ENCODE peak calls at places on chromosomes 4 and X, in ten cellular contexts. Q is cardiac muscle cell, M is transverse colon, A is tibial artery, K is breast epithelium, U is HFF-Myc, X is suprapubic skin, N is fibroblast of mammary gland, L is psoas muscle, O is esophagus muscularis mucosa. R is an unnamed sample.

GRCh38 chr4:173371292-173372192 is 788 bp downstream of the SAP30 start:
- DNase-seq in Q (peak; percentile 73), M (peak; percentile 75), A (peak; percentile 90), K (peak; percentile 60), U (no peak), X (peak; percentile 84), N (peak; percentile 72), L (peak; percentile 71), O (no peak), R (peak; percentile 73)

GRCh38 chrX:47941423-47941822 is 62.4 kb downstream of the ZNF182 start:
- DNase-seq in Q (no peak), M (no peak), A (no peak), K (no peak), U (no peak), X (no peak), N (no peak), L (no peak), O (no peak), R (no peak)

GRCh38 chrX:22069586-22069985 is 37.5 kb downstream of the PHEX start:
- DNase-seq in Q (no peak), M (no peak), A (no peak), K (no peak), U (no peak), X (no peak), N (no peak), L (no peak), O (no peak), R (no peak)

GRCh38 chr4:24229976-24230375 is 340.1 kb upstream of the PPARGC1A start:
- DNase-seq in Q (no peak), M (no peak), A (no peak), K (no peak), U (no peak), X (no peak), N (peak; percentile 89), L (no peak), O (no peak), R (no peak)

GRCh38 chr4:15956179-15956850 is 6.7 kb downstream of the FGFBP2 start:
- DNase-seq in Q (peak; percentile 80), M (peak; percentile 92), A (peak; percentile 84), K (peak; percentile 71), U (peak; percentile 39), X (peak; percentile 90), N (peak; percentile 70), L (peak; percentile 72), O (no peak), R (peak; percentile 54)

GRCh38 chr4:86448891-86449290 is 89.0 kb upstream of the MAPK10 start:
- DNase-seq in Q (no peak), M (no peak), A (no peak), K (no peak), U (no peak), X (no peak), N (no peak), L (no peak), O (no peak), R (no peak)

GRCh38 chr4:168840988-168841681 is 168.9 kb downstream of the CBR4 start:
- DNase-seq in Q (peak; percentile 22), M (no peak), A (no peak), K (no peak), U (no peak), X (no peak), N (no peak), L (no peak), O (no peak), R (no peak)

GRCh38 chr4:141763373-141763772 is 127.0 kb downstream of the IL15 start:
- DNase-seq in Q (no peak), M (no peak), A (no peak), K (no peak), U (no peak), X (no peak), N (no peak), L (no peak), O (no peak), R (no peak)

DNA sequence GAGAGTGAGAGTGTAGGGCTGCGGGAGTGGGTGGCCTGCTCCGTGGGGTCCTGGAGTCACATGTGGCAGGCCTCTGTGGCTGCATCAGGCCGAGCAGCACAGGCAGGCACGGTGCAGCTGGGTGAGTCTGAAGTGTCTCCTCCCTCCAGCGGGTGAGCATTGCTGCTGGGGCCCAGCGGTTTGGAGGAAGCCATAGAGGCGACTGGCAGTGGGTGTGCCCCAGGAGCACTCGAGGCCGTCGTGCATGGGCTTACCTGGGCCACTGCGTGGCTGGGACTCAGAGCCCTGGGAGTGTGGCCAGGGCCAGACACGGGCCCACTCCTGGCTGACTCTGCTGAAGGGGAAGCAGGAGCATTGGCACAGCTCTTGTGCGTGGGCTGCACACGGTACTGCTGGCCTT is 10.6 kb downstream of the ZNF185 start:
- DNase-seq in Q (no peak), M (no peak), A (no peak), K (no peak), U (no peak), X (no peak), N (no peak), L (no peak), O (no peak), R (no peak)
- H3K4me3 ChIP-seq in Q (no peak overlapping the region), M (no peak overlapping the region), A (no peak overlapping the region), K (no peak overlapping the region), U (no peak overlapping the region), X (no peak overlapping the region), N (no peak overlapping the region), L (no peak overlapping the region), O (no peak overlapping the region), R (no peak overlapping the region)

DNA sequence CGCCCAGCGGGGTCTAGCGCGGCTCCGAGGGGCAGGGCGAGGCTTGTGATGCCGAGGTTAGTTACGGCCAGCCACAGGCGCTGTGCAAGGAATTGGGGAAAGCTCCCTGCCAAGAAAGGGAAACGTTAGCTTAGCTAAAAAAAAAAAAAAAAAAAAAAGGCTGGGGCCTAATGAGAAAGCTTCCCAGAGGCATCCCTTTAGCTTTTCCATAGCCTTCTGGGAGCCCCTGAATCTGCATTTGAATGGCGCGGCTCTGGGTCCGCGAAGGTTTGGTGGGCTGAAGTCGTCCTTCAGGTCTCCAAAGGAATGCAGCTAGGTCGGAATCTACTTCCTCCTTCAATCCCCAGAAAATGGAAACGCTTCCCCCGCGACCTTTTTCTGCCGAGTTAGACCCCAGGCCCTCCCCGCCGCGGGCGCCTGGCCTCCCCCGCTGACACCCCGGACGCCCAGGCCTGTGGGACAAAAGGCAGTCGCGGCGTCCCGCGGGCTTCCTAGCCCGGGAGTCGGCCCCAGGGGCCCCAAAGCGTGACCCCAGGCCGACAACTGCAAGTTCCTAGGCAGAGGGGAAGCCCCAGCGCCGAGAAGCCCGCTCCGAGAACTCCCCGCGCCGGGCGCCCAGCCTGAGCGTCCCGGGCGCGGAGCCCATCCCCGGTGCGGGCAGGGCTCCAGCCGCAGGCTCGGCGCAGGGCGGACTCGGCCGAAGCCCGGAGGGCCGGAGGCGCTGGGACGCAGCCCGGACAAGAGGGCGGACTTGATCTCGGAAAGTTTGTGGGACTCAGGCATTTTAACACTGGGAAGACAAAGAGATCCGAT is 598 bp upstream of the FAT1 start:
- DNase-seq in Q (peak; percentile 72), M (peak; percentile 58), A (peak; percentile 83), K (no peak), U (no peak), X (no peak), N (peak; percentile 46), L (peak; percentile 40), O (peak; percentile 92), R (no peak)
- H3K4me3 ChIP-seq in Q (peak overlapping the region; percentile 75), M (peak overlapping the region; percentile 96), A (peak overlapping the region; percentile 91), K (peak overlapping the region; percentile 87), U (peak overlapping the region; percentile 98), X (peak overlapping the region; percentile 95), N (peak overlapping the region; percentile 90), L (peak overlapping the region; percentile 77), O (peak overlapping the region; percentile 85), R (peak overlapping the region; percentile 79)

GRCh38 chrX:31298881-31299280 is 227.0 kb upstream of the FTHL17 start:
- DNase-seq in Q (no peak), M (no peak), A (no peak), K (no peak), U (no peak), X (no peak), N (no peak), L (no peak), O (no peak), R (no peak)

GRCh38 chrX:31287861-31288260 is 216.0 kb upstream of the FTHL17 start:
- DNase-seq in Q (no peak), M (no peak), A (no peak), K (no peak), U (no peak), X (no peak), N (peak; percentile 36), L (no peak), O (no peak), R (no peak)

GRCh38 chrX:31294475-31294874 is 222.6 kb upstream of the FTHL17 start:
- DNase-seq in Q (no peak), M (no peak), A (no peak), K (no peak), U (no peak), X (no peak), N (no peak), L (no peak), O (no peak), R (no peak)

GRCh38 chrX:31297881-31298280 is 226.0 kb upstream of the FTHL17 start:
- DNase-seq in Q (no peak), M (no peak), A (no peak), K (no peak), U (no peak), X (no peak), N (no peak), L (no peak), O (no peak), R (no peak)

DNA sequence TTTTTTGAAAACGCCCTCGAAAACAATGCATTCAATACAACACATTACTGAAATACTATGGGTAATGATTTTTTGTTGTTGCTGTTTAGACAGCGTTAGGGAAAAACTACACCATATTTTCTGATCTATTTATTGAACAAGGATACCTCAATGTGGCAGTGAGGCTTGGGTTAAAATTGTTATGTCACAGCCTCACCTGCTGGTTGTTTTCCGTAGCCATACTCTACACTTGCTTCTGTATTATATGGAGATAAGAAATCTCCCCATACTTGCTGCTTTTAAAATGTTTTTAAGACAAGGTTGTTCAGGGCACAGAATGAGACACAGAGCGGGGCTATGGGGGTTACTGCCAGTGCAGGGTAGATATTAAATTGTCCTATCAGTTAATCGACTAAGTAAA is 221.6 kb upstream of the FTHL17 start:
- DNase-seq in Q (no peak), M (no peak), A (no peak), K (no peak), U (no peak), X (no peak), N (no peak), L (no peak), O (no peak), R (no peak)
- H3K4me3 ChIP-seq in Q (no peak overlapping the region), M (no peak overlapping the region), A (no peak overlapping the region), K (no peak overlapping the region), U (no peak overlapping the region), X (no peak overlapping the region), N (no peak overlapping the region), L (no peak overlapping the region), O (no peak overlapping the region), R (no peak overlapping the region)

GRCh38 chrX:39611468-39611867 is 486.3 kb downstream of the BCOR start:
- DNase-seq in Q (no peak), M (no peak), A (no peak), K (no peak), U (no peak), X (no peak), N (no peak), L (no peak), O (no peak), R (no peak)

GRCh38 chrX:39613997-39614679 is 483.6 kb downstream of the BCOR start:
- DNase-seq in Q (no peak), M (peak; percentile 19), A (no peak), K (no peak), U (no peak), X (no peak), N (no peak), L (no peak), O (no peak), R (no peak)

GRCh38 chrX:39614680-39614998 is 483.1 kb downstream of the BCOR start:
- DNase-seq in Q (no peak), M (no peak), A (no peak), K (no peak), U (no peak), X (no peak), N (no peak), L (no peak), O (no peak), R (no peak)

GRCh38 chrX:39616098-39616729 is 481.5 kb downstream of the BCOR start:
- DNase-seq in Q (no peak), M (no peak), A (no peak), K (no peak), U (no peak), X (no peak), N (no peak), L (no peak), O (no peak), R (no peak)

DNA sequence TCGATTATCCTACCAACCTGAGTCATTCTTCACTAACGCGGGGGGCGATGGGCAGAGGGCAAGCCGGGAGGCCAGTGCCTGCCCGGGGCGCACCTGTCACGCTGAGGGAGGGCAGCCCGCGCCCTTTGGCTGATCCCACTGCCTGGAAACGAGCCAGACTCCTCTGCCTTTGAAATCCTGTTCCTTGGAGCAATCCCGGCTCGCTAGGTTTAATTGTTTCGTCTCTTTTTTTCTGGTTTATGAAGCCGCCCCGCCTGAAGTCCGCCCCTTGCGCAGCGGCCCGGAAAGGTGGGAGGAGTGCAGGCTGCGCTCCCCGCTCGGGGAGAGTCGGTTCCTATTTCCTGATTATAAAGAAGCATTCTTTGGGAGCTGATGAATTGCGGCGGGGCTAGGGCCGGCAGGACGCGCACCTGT is 484.2 kb downstream of the BCOR start:
- DNase-seq in Q (peak; percentile 22), M (peak; percentile 51), A (no peak), K (peak; percentile 52), U (no peak), X (no peak), N (no peak), L (peak; percentile 27), O (no peak), R (no peak)
- H3K4me3 ChIP-seq in Q (peak overlapping the region; percentile 35), M (peak overlapping the region; percentile 35), A (peak overlapping the region; percentile 18), K (peak overlapping the region; percentile 51), U (no peak overlapping the region), X (peak overlapping the region; percentile 32), N (no peak overlapping the region), L (peak overlapping the region; percentile 54), O (peak overlapping the region; percentile 30), R (no peak overlapping the region)